ENCODE peak calls at places on chromosomes 5 and 9, in five cellular contexts. F is H4, S is SJSA1, D is KG1, M is HTR-8/SVneo. K is an unnamed sample.

GRCh38 chr9:137797206-137798120 is 80.1 kb upstream of the CACNA1B start:
- DNase-seq in F (no peak), S (no peak), D (no peak), M (no peak), K (no peak)

GRCh38 chr5:6450235-6450860 is 1.7 kb downstream of the UBE2QL1 start:
- DNase-seq in D (no peak), S (no peak), M (no peak), F (no peak), K (no peak)

GRCh38 chr9:32351845-32352244 is 32.6 kb upstream of the ACO1 start:
- DNase-seq in M (no peak), F (peak), S (no peak), D (peak), K (no peak)

GRCh38 chr5:32325067-32325466 is 12.3 kb upstream of the MTMR12 start:
- DNase-seq in S (no peak), M (no peak), F (no peak), D (no peak), K (no peak)

GRCh38 chr9:21777701-21778100 is 24.7 kb upstream of the MTAP start:
- DNase-seq in M (no peak), F (no peak), S (no peak), D (no peak), K (no peak)

GRCh38 chr9:6816581-6816980 is 58.8 kb downstream of the KDM4C start:
- DNase-seq in M (no peak), D (no peak), S (no peak), F (no peak), K (no peak)

GRCh38 chr5:14268738-14269137 is 125.6 kb downstream of the TRIO start:
- DNase-seq in F (peak), S (no peak), M (no peak), D (no peak), K (no peak)

GRCh38 chr5:124745367-124746251 is 830 bp downstream of the ZNF608 start:
- DNase-seq in F (peak), D (no peak), S (peak), M (no peak), K (no peak)

GRCh38 chr9:81669011-81669739 is 20.2 kb downstream of the TLE1 start:
- DNase-seq in F (no peak), D (no peak), M (no peak), S (no peak), K (no peak)

GRCh38 chr9:93899609-93900435 is 55.3 kb downstream of the BARX1 start:
- DNase-seq in F (no peak), S (no peak), M (no peak), D (no peak), K (peak)

GRCh38 chr5:79349047-79349446 is 113.1 kb downstream of the JMY start:
- DNase-seq in M (no peak), F (no peak), S (no peak), D (no peak), K (no peak)

GRCh38 chr9:72575673-72576072 is 54.3 kb downstream of the TMC1 start:
- DNase-seq in M (no peak), D (no peak), S (no peak), F (no peak), K (no peak)

GRCh38 chr5:172123269-172123692 is 64.7 kb downstream of the STK10 start:
- DNase-seq in F (peak), M (peak), S (peak), D (no peak), K (peak)

GRCh38 chr9:72894342-72894741 is 58.5 kb downstream of the ALDH1A1 start:
- DNase-seq in S (no peak), D (no peak), M (no peak), F (peak), K (no peak)

GRCh38 chr5:8726383-8727036 is 819.4 kb downstream of the SEMA5A start:
- DNase-seq in M (no peak), D (no peak), S (peak), F (peak), K (no peak)

GRCh38 chr5:98638701-98639100 is 134.8 kb upstream of the RGMB start:
- DNase-seq in S (no peak), M (no peak), D (no peak), F (no peak), K (no peak)

GRCh38 chr5:140075371-140075770 is 32.3 kb upstream of the NRG2 start:
- DNase-seq in M (peak), D (no peak), S (no peak), F (no peak), K (no peak)

GRCh38 chr9:120439147-120439546 is 140.8 kb downstream of the CDK5RAP2 start:
- DNase-seq in F (peak), D (no peak), M (peak), S (no peak), K (no peak)

GRCh38 chr5:1226231-1226630 is 1.1 kb downstream of the SLC6A18 start:
- DNase-seq in S (no peak), M (no peak), D (no peak), F (no peak), K (no peak)

GRCh38 chr5:81852277-81853004 is 101.5 kb upstream of the SSBP2 start:
- DNase-seq in D (peak), S (no peak), F (peak), M (no peak), K (peak)

GRCh38 chr9:92723801-92724323 is 40.8 kb downstream of the BICD2 start:
- DNase-seq in F (no peak), M (no peak), S (no peak), D (no peak), K (no peak)

GRCh38 chr5:139212484-139212883 is 14.3 kb upstream of the SIL1 start:
- DNase-seq in F (no peak), D (no peak), S (no peak), M (no peak), K (no peak)

GRCh38 chr9:127990539-127990938 is 9.8 kb upstream of the EEIG1 start:
- DNase-seq in S (no peak), D (no peak), F (no peak), M (no peak), K (no peak)

GRCh38 chr5:143576721-143577484 is 173.4 kb upstream of the NR3C1 start:
- DNase-seq in F (no peak), D (no peak), M (peak), S (peak), K (no peak)

GRCh38 chr9:105647595-105648349 is 14.5 kb upstream of the TAL2 start:
- DNase-seq in D (no peak), M (no peak), F (no peak), S (no peak), K (no peak)